ENCODE peak calls at places on chromosomes 16 and 17, in four cellular contexts. Z is GM23338, V is PC-3, D is hepatocyte. I is an unnamed sample.
A peak's percentile ranks its signal among the peaks of the same experiment; 100 is the strongest.

GRCh38 chr17:34798581-34798980 is 162.7 kb downstream of the CCT6B start:
- DNase-seq in D (no peak), Z (peak; percentile 73), V (no peak), I (peak; percentile 67)

GRCh38 chr17:49061524-49061943 is 64.3 kb downstream of the IGF2BP1 start:
- DNase-seq in V (no peak), D (no peak), Z (peak; percentile 12), I (no peak)

GRCh38 chr16:69720822-69721430 is 5.4 kb downstream of the NQO1 start:
- DNase-seq in Z (no peak), D (no peak), V (no peak), I (no peak)

GRCh38 chr17:8935194-8935593 is 30.3 kb downstream of the PIK3R5 start:
- DNase-seq in Z (peak; percentile 10), D (no peak), V (no peak), I (no peak)

GRCh38 chr17:29003289-29003688 is 2.5 kb downstream of the SEZ6 start:
- DNase-seq in D (no peak), V (no peak), Z (no peak), I (no peak)

GRCh38 chr17:57552114-57552601 is 192.9 kb downstream of the CCDC182 start:
- DNase-seq in D (peak; percentile 61), V (no peak), Z (peak; percentile 78), I (peak; percentile 83)

GRCh38 chr16:12899529-12900168 is 1.7 kb upstream of the SHISA9 start:
- DNase-seq in V (peak; percentile 74), Z (no peak), D (no peak), I (peak; percentile 12)

GRCh38 chr16:86507173-86508027 is 2.9 kb upstream of the FOXF1 start:
- DNase-seq in Z (no peak), V (no peak), D (no peak), I (no peak)

GRCh38 chr17:68539536-68540469 is 27.6 kb downstream of the PRKAR1A start:
- DNase-seq in D (peak; percentile 23), Z (peak; percentile 41), V (peak; percentile 19), I (peak; percentile 24)

GRCh38 chr17:56203430-56203829 is 50.2 kb downstream of the ANKFN1 start:
- DNase-seq in D (no peak), V (peak; percentile 28), Z (no peak), I (no peak)

GRCh38 chr16:29912087-29912486 is 11.8 kb downstream of the ASPHD1 start:
- DNase-seq in Z (peak; percentile 17), D (no peak), V (no peak), I (no peak)

GRCh38 chr16:14004031-14004718 is 66.9 kb upstream of the MRTFB start:
- DNase-seq in V (no peak), Z (no peak), D (no peak), I (no peak)

DNA sequence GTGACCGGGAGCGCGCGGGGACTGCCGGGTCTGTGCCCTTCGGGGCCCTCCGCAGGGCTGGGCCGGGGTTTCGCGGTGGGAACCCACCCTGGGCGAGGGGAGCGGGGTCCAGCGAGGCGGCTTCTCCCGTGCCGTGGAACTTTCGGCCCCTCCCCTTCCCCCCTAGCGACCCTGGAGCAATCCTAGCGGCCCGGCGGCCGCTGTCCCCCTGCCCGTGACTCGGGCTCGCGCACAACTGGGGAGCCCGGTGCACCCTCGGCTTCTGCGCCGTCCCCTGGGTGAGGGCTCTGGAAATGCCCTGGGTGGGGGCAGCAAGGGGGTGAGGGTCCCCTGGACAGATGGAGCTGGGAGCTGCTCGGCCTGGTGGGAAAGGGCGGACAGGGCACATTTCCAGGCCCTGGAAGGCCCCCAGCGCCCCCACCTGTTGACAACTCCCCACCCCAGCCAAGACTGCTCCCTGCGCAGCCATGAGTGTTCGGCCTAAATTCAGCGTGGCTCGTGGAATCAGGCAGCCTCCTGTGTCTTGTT is 562 bp downstream of the UTS2R start:
- DNase-seq in D (no peak), Z (no peak), V (no peak), I (no peak)
- TF ChIP-seq EZH2 in D (peak; percentile 44), Z (no peak), V (no peak), I (peak; percentile 33)

GRCh38 chr17:65931246-65932149 is 260.4 kb downstream of the CEP112 start:
- DNase-seq in V (no peak), Z (no peak), D (no peak), I (no peak)
- H3K4me2 ChIP-seq in V (no peak overlapping the region), Z (no peak overlapping the region), D (no peak overlapping the region), I (no peak overlapping the region)

DNA sequence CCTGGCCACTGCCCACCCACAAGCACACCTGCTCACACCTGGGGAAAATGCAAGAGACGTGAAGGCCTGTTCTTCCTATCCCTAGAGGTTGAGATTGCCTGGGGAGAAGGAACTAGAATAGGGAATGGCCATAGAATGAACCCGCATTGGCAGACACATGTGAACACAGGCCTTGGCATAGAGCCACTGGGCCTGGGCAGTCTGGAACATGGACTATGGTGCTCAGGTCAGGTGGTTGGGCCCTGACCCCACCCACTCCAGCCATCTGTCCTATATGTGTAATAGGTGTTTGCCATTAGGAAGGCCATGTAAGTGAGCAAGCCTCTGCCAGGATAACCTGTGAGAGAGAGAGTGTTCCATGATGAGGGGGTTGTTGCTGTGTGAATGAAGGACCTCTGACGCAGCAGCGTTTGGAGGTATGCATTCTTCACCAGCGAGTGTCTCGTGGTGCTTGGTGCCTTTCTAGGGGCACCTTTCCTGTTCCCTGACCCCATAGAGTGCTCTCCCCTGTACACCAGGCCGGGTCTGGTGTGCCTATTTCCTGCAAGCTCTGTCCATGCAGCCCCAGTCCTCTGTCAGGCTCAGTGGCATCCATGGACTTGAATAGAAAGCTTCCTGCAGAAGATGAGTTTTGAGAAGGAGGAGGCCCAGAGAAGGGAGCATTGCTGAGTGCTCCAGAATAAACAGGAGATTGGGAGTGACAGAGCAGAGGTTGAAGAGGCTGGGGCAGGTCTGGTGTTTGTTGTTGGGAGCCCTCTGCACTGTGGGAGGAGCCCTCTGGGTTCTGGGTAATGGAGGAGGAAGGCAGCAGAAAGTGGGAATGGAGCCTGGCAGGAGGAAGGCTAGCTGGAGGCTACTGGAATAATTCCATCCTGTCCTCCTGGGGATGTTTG is 15.6 kb downstream of the CTRL start:
- DNase-seq in V (no peak), Z (no peak), D (peak; percentile 53), I (no peak)
- TF ChIP-seq EZH2phosphoT487 in V (no peak), Z (no peak), D (no peak), I (no peak)

GRCh38 chr17:39737761-39738567 is at the start of gene GRB7:
- DNase-seq in D (peak; percentile 85), V (peak; percentile 73), Z (peak; percentile 82), I (peak; percentile 52)
- TF ChIP-seq EZH2 in D (no peak), V (no peak), Z (no peak), I (peak; percentile 35)

DNA sequence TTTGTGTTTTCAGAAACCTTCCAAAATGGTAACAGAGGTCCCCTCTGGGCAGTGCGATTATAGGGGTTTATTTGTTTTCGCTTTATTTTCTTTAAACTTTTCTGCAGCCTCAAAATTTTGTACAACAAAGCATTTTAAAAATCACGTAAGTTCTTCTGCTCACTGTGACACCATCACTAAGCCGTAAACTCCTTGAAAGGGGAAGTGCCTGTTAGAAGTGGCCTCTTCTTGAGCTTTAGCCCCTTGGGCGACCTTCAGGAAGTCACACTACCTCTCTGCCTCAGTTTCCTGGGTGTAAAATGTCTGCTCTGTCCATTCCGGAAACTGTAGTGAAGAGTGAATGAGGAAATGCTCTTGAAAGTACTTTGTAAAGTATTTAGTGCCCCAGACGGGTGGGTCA is 26.6 kb downstream of the ARHGAP27 start:
- DNase-seq in D (no peak), V (no peak), Z (no peak), I (no peak)
- H3K4me2 ChIP-seq in D (peak overlapping the region; percentile 69), V (no peak overlapping the region), Z (peak overlapping the region; percentile 97), I (peak overlapping the region; percentile 87)

I was measured in neural progenitor cell.